ENCODE peak calls at places on chromosomes 3 and 15, in ten cellular contexts. One of them, this sample, is unnamed.

GRCh38 chr15:75727851-75728715 is 15.4 kb upstream of the CSPG4 start:
- DNase-seq in GM23338: peak
- DNase-seq in psoas muscle: peak
- DNase-seq in pancreas: no peak
- DNase-seq in left ventricle myocardium inferior: peak
- DNase-seq in body of pancreas: peak
- DNase-seq in AG04450: no peak
- DNase-seq in Panc1: no peak
- DNase-seq in OCI-LY7: peak
- DNase-seq in cardiac muscle cell: peak
- DNase-seq in this sample: peak

GRCh38 chr15:64010719-64011118 is 35.6 kb downstream of the DAPK2 start:
- DNase-seq in GM23338: no peak
- DNase-seq in psoas muscle: peak
- DNase-seq in pancreas: peak
- DNase-seq in left ventricle myocardium inferior: peak
- DNase-seq in body of pancreas: peak
- DNase-seq in AG04450: no peak
- DNase-seq in Panc1: no peak
- DNase-seq in OCI-LY7: peak
- DNase-seq in cardiac muscle cell: no peak
- DNase-seq in this sample: no peak

GRCh38 chr3:36700537-36701248 is 63.7 kb downstream of the DCLK3 start:
- DNase-seq in GM23338: peak
- DNase-seq in psoas muscle: peak
- DNase-seq in pancreas: peak
- DNase-seq in left ventricle myocardium inferior: peak
- DNase-seq in body of pancreas: peak
- DNase-seq in AG04450: peak
- DNase-seq in Panc1: peak
- DNase-seq in OCI-LY7: peak
- DNase-seq in cardiac muscle cell: peak
- DNase-seq in this sample: peak

GRCh38 chr15:70497661-70498060 is 265.7 kb downstream of the UACA start:
- DNase-seq in GM23338: no peak
- DNase-seq in psoas muscle: no peak
- DNase-seq in pancreas: no peak
- DNase-seq in left ventricle myocardium inferior: no peak
- DNase-seq in body of pancreas: no peak
- DNase-seq in AG04450: no peak
- DNase-seq in Panc1: no peak
- DNase-seq in OCI-LY7: no peak
- DNase-seq in cardiac muscle cell: no peak
- DNase-seq in this sample: peak

GRCh38 chr3:107894998-107895397 is 195.8 kb downstream of the CD47 start:
- DNase-seq in GM23338: no peak
- DNase-seq in psoas muscle: no peak
- DNase-seq in pancreas: no peak
- DNase-seq in left ventricle myocardium inferior: no peak
- DNase-seq in body of pancreas: no peak
- DNase-seq in AG04450: no peak
- DNase-seq in Panc1: no peak
- DNase-seq in OCI-LY7: no peak
- DNase-seq in cardiac muscle cell: no peak
- DNase-seq in this sample: no peak

GRCh38 chr3:42702066-42702951 is at the start of gene HHATL:
- DNase-seq in GM23338: no peak
- DNase-seq in psoas muscle: peak
- DNase-seq in pancreas: no peak
- DNase-seq in left ventricle myocardium inferior: peak
- DNase-seq in body of pancreas: no peak
- DNase-seq in AG04450: no peak
- DNase-seq in Panc1: no peak
- DNase-seq in OCI-LY7: no peak
- DNase-seq in cardiac muscle cell: peak
- DNase-seq in this sample: peak

GRCh38 chr15:65829150-65829764 is 37.2 kb upstream of the DENND4A start:
- DNase-seq in GM23338: peak
- DNase-seq in psoas muscle: no peak
- DNase-seq in pancreas: no peak
- DNase-seq in left ventricle myocardium inferior: no peak
- DNase-seq in body of pancreas: no peak
- DNase-seq in AG04450: no peak
- DNase-seq in Panc1: no peak
- DNase-seq in OCI-LY7: peak
- DNase-seq in cardiac muscle cell: no peak
- DNase-seq in this sample: no peak

GRCh38 chr15:77632760-77633133 is at the start of gene LINGO1:
- DNase-seq in GM23338: peak
- DNase-seq in psoas muscle: no peak
- DNase-seq in pancreas: peak
- DNase-seq in left ventricle myocardium inferior: no peak
- DNase-seq in body of pancreas: peak
- DNase-seq in AG04450: no peak
- DNase-seq in Panc1: no peak
- DNase-seq in OCI-LY7: no peak
- DNase-seq in cardiac muscle cell: peak
- DNase-seq in this sample: no peak

GRCh38 chr3:14430706-14431470 is 28.5 kb downstream of the SLC6A6 start:
- DNase-seq in GM23338: no peak
- DNase-seq in psoas muscle: no peak
- DNase-seq in pancreas: no peak
- DNase-seq in left ventricle myocardium inferior: no peak
- DNase-seq in body of pancreas: no peak
- DNase-seq in AG04450: no peak
- DNase-seq in Panc1: no peak
- DNase-seq in OCI-LY7: no peak
- DNase-seq in cardiac muscle cell: no peak
- DNase-seq in this sample: no peak

GRCh38 chr15:58491151-58491473 is 59.3 kb downstream of the LIPC start:
- DNase-seq in GM23338: no peak
- DNase-seq in psoas muscle: no peak
- DNase-seq in pancreas: no peak
- DNase-seq in left ventricle myocardium inferior: no peak
- DNase-seq in body of pancreas: no peak
- DNase-seq in AG04450: no peak
- DNase-seq in Panc1: no peak
- DNase-seq in OCI-LY7: no peak
- DNase-seq in cardiac muscle cell: no peak
- DNase-seq in this sample: no peak
- H3K27ac ChIP-seq in GM23338: no peak
- H3K27ac ChIP-seq in psoas muscle: no peak
- H3K27ac ChIP-seq in pancreas: peak
- H3K27ac ChIP-seq in left ventricle myocardium inferior: peak
- H3K27ac ChIP-seq in body of pancreas: peak
- H3K27ac ChIP-seq in AG04450: no peak
- H3K27ac ChIP-seq in Panc1: no peak
- H3K27ac ChIP-seq in OCI-LY7: no peak
- H3K27ac ChIP-seq in cardiac muscle cell: no peak
- H3K27ac ChIP-seq in this sample: no peak

DNA sequence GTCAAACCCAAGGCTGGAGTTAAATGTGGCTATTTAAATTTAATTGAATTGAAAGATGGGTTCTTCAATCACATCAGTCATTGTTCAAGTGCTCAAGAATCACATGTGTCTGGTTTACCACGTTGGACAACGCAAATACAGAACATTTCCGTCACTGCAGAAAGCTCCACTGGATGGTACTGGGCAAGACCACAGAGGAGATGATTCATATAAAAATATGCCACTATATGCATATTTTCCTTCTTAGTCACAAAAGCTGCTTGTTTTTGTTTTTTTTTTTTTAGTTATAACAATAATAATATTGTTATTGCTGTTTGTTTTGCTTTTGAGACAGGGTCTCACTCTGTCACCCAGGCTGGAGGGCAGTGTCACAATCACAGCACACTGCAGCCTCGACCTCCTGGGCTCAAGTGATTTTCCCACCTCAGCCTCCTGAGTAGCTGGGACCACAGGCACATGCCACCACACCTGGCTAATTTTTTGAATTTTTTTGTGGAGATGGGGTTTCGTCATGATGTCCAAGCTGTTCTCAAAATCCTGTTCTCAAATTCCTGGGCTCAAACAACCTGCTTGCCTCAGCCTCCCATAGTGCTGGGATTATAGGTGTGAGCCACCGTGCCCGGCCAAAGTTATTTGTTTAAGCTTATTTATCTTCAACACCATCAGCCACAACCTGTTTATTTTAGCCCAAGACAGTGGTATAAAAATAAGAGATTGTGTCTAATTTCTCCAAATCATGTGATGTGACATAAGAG is 19.4 kb downstream of the RTP3 start:
- DNase-seq in GM23338: no peak
- DNase-seq in psoas muscle: no peak
- DNase-seq in pancreas: no peak
- DNase-seq in left ventricle myocardium inferior: no peak
- DNase-seq in body of pancreas: no peak
- DNase-seq in AG04450: no peak
- DNase-seq in Panc1: peak
- DNase-seq in OCI-LY7: no peak
- DNase-seq in cardiac muscle cell: no peak
- DNase-seq in this sample: no peak
- TF ChIP-seq CTCF in GM23338: no peak
- TF ChIP-seq CTCF in psoas muscle: no peak
- TF ChIP-seq CTCF in pancreas: no peak
- TF ChIP-seq CTCF in left ventricle myocardium inferior: no peak
- TF ChIP-seq CTCF in body of pancreas: no peak
- TF ChIP-seq CTCF in AG04450: no peak
- TF ChIP-seq CTCF in Panc1: no peak
- TF ChIP-seq CTCF in OCI-LY7: no peak
- TF ChIP-seq CTCF in cardiac muscle cell: no peak
- TF ChIP-seq CTCF in this sample: no peak

GRCh38 chr15:84601555-84601838 is 688 bp downstream of the ZSCAN2 start:
- DNase-seq in GM23338: no peak
- DNase-seq in psoas muscle: no peak
- DNase-seq in pancreas: no peak
- DNase-seq in left ventricle myocardium inferior: no peak
- DNase-seq in body of pancreas: no peak
- DNase-seq in AG04450: no peak
- DNase-seq in Panc1: no peak
- DNase-seq in OCI-LY7: no peak
- DNase-seq in cardiac muscle cell: no peak
- DNase-seq in this sample: no peak

GRCh38 chr15:84606653-84607120 is 5.9 kb downstream of the ZSCAN2 start:
- DNase-seq in GM23338: no peak
- DNase-seq in psoas muscle: no peak
- DNase-seq in pancreas: peak
- DNase-seq in left ventricle myocardium inferior: no peak
- DNase-seq in body of pancreas: no peak
- DNase-seq in AG04450: no peak
- DNase-seq in Panc1: no peak
- DNase-seq in OCI-LY7: no peak
- DNase-seq in cardiac muscle cell: no peak
- DNase-seq in this sample: no peak

GRCh38 chr15:84605225-84605882 is 4.5 kb downstream of the ZSCAN2 start:
- DNase-seq in GM23338: no peak
- DNase-seq in psoas muscle: no peak
- DNase-seq in pancreas: no peak
- DNase-seq in left ventricle myocardium inferior: no peak
- DNase-seq in body of pancreas: no peak
- DNase-seq in AG04450: no peak
- DNase-seq in Panc1: no peak
- DNase-seq in OCI-LY7: peak
- DNase-seq in cardiac muscle cell: no peak
- DNase-seq in this sample: no peak

GRCh38 chr15:84603630-84604379 is 3.0 kb downstream of the ZSCAN2 start:
- DNase-seq in GM23338: peak
- DNase-seq in psoas muscle: no peak
- DNase-seq in pancreas: no peak
- DNase-seq in left ventricle myocardium inferior: no peak
- DNase-seq in body of pancreas: no peak
- DNase-seq in AG04450: no peak
- DNase-seq in Panc1: no peak
- DNase-seq in OCI-LY7: no peak
- DNase-seq in cardiac muscle cell: no peak
- DNase-seq in this sample: no peak

GRCh38 chr15:84604804-84605203 is 4.0 kb downstream of the ZSCAN2 start:
- DNase-seq in GM23338: no peak
- DNase-seq in psoas muscle: no peak
- DNase-seq in pancreas: no peak
- DNase-seq in left ventricle myocardium inferior: no peak
- DNase-seq in body of pancreas: no peak
- DNase-seq in AG04450: no peak
- DNase-seq in Panc1: no peak
- DNase-seq in OCI-LY7: no peak
- DNase-seq in cardiac muscle cell: no peak
- DNase-seq in this sample: no peak
- H3K4me3 ChIP-seq in GM23338: peak
- H3K4me3 ChIP-seq in psoas muscle: no peak
- H3K4me3 ChIP-seq in pancreas: no peak
- H3K4me3 ChIP-seq in left ventricle myocardium inferior: no peak
- H3K4me3 ChIP-seq in body of pancreas: no peak
- H3K4me3 ChIP-seq in AG04450: no peak
- H3K4me3 ChIP-seq in Panc1: no peak
- H3K4me3 ChIP-seq in OCI-LY7: no peak
- H3K4me3 ChIP-seq in cardiac muscle cell: no peak
- H3K4me3 ChIP-seq in this sample: no peak

GRCh38 chr3:187873843-187874242 is 128.6 kb upstream of the BCL6 start:
- DNase-seq in GM23338: no peak
- DNase-seq in psoas muscle: no peak
- DNase-seq in pancreas: no peak
- DNase-seq in left ventricle myocardium inferior: no peak
- DNase-seq in body of pancreas: no peak
- DNase-seq in AG04450: no peak
- DNase-seq in Panc1: no peak
- DNase-seq in OCI-LY7: no peak
- DNase-seq in cardiac muscle cell: no peak
- DNase-seq in this sample: no peak
- H3K27ac ChIP-seq in GM23338: no peak
- H3K27ac ChIP-seq in psoas muscle: no peak
- H3K27ac ChIP-seq in pancreas: no peak
- H3K27ac ChIP-seq in left ventricle myocardium inferior: no peak
- H3K27ac ChIP-seq in body of pancreas: no peak
- H3K27ac ChIP-seq in AG04450: no peak
- H3K27ac ChIP-seq in Panc1: no peak
- H3K27ac ChIP-seq in OCI-LY7: no peak
- H3K27ac ChIP-seq in cardiac muscle cell: no peak
- H3K27ac ChIP-seq in this sample: no peak

This sample was measured in upper lobe of right lung.